ENCODE peak calls at places on chromosomes 5 and 9, in seven cellular contexts. H is Ammon's horn, O is HEK293T, X is M059J, M is 8988T, V is type B pancreatic cell, F is left colon. R is an unnamed sample.

GRCh38 chr5:1161832-1162229 is 39.6 kb upstream of the SLC6A19 start:
- DNase-seq in H (peak), O (no peak), X (peak), M (no peak), V (no peak), F (peak), R (peak)

GRCh38 chr9:95096381-95096780 is 221.1 kb downstream of the FANCC start:
- DNase-seq in H (no peak), O (no peak), X (no peak), M (peak), V (no peak), F (no peak), R (no peak)

GRCh38 chr5:50667079-50667652 is 729 bp downstream of the PARP8 start:
- DNase-seq in H (peak), O (peak), X (peak), M (no peak), V (peak), F (peak), R (peak)

GRCh38 chr9:117720555-117720954 is 16.4 kb downstream of the TLR4 start:
- DNase-seq in H (no peak), O (no peak), X (peak), M (no peak), V (no peak), F (no peak), R (no peak)

GRCh38 chr9:128244443-128245226 is 31.2 kb downstream of the GOLGA2 start:
- DNase-seq in H (no peak), O (no peak), X (no peak), M (no peak), V (peak), F (peak), R (peak)

GRCh38 chr5:149739371-149739770 is 9.3 kb downstream of the PPARGC1B start:
- DNase-seq in H (no peak), O (no peak), X (no peak), M (no peak), V (no peak), F (no peak), R (no peak)

GRCh38 chr5:569358-569867 is 42.7 kb upstream of the CEP72 start:
- DNase-seq in H (no peak), O (no peak), X (no peak), M (no peak), V (no peak), F (no peak), R (no peak)

GRCh38 chr5:52690236-52690685 is 97.5 kb upstream of the ITGA1 start:
- DNase-seq in H (no peak), O (no peak), X (peak), M (no peak), V (no peak), F (no peak), R (no peak)

GRCh38 chr9:37293664-37294524 is 128.6 kb upstream of the GRHPR start:
- DNase-seq in H (no peak), O (no peak), X (peak), M (no peak), V (no peak), F (no peak), R (peak)